ENCODE peak calls at places on chromosome 2, in eight cellular contexts. K is CD8-positive, alpha-beta T cell; B is Calu3; P is lung; E is uterus; S is B cell; C is neural progenitor cell; Q is astrocyte of the cerebellum. T is an unnamed sample.

GRCh38 chr2:127332335-127332734 is 38.4 kb upstream of the ERCC3 start:
- DNase-seq in B (no peak), S (no peak), E (no peak), P (no peak), C (no peak), Q (no peak), K (no peak), T (no peak)

GRCh38 chr2:86704482-86704971 is 15.6 kb upstream of the RMND5A start:
- DNase-seq in K (no peak), B (peak), E (peak), P (no peak), C (no peak), S (no peak), Q (peak), T (no peak)

GRCh38 chr2:129078548-129078947 is 759.9 kb upstream of the HS6ST1 start:
- DNase-seq in P (no peak), E (no peak), Q (no peak), S (no peak), C (no peak), K (no peak), B (no peak), T (no peak)

GRCh38 chr2:206736935-206737334 is 18.7 kb upstream of the DYTN start:
- DNase-seq in S (no peak), C (no peak), B (no peak), Q (no peak), E (no peak), P (no peak), K (no peak), T (no peak)

GRCh38 chr2:134668821-134669220 is 50.0 kb downstream of the TMEM163 start:
- DNase-seq in C (no peak), K (peak), E (no peak), B (no peak), Q (peak), S (peak), P (peak), T (peak)

GRCh38 chr2:74864728-74865722 is 31.1 kb downstream of the HK2 start:
- DNase-seq in P (no peak), K (no peak), Q (no peak), E (no peak), B (peak), S (no peak), C (no peak), T (no peak)

GRCh38 chr2:240603846-240604245 is 17.3 kb downstream of the CAPN10 start:
- DNase-seq in E (no peak), P (no peak), C (no peak), Q (no peak), S (no peak), B (no peak), K (no peak), T (no peak)

GRCh38 chr2:70312560-70312959 is 10.7 kb upstream of the FAM136A start:
- DNase-seq in S (no peak), E (no peak), C (no peak), K (no peak), Q (no peak), P (no peak), B (no peak), T (no peak)

GRCh38 chr2:9768388-9768787 is 74.9 kb upstream of the TAF1B start:
- DNase-seq in P (no peak), Q (no peak), K (no peak), B (no peak), S (no peak), E (no peak), C (peak), T (no peak)

DNA sequence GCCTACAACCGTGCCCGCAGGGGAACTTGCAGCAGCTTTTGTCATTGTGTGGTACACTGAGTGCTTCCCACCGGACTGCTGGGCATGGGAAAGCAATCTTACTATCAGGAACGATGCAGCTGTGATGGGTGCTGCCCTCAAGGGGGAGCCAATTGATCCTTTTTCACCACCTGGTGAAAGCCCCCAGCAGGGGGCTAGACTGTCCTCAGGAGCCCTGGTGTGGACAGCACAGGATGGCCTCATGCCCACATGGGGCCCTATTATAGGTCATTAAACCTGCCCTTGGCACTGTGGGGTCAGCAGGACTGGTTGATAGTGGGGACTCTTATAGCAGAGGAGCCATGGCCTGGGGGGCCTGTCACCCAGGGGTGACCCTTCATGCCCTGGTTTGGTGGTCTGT is 172.2 kb downstream of the GLI2 start:
- DNase-seq in K (no peak), S (no peak), B (no peak), Q (no peak), C (no peak), P (no peak), E (no peak), T (no peak)
- TF ChIP-seq CTCF in K (no peak), S (no peak), B (peak), Q (peak), C (no peak), P (no peak), E (no peak), T (no peak)

GRCh38 chr2:42960835-42961165 is 168.4 kb upstream of the HAAO start:
- DNase-seq in K (no peak), E (peak), Q (no peak), S (no peak), C (no peak), B (no peak), P (no peak), T (no peak)

GRCh38 chr2:42961948-42962347 is 169.6 kb upstream of the HAAO start:
- DNase-seq in Q (no peak), B (no peak), C (no peak), E (no peak), K (no peak), P (no peak), S (no peak), T (no peak)

GRCh38 chr2:42962521-42962953 is 170.2 kb upstream of the HAAO start:
- DNase-seq in S (no peak), K (no peak), E (no peak), C (no peak), B (no peak), P (no peak), Q (no peak), T (no peak)

GRCh38 chr2:42959993-42960834 is 167.8 kb upstream of the HAAO start:
- DNase-seq in P (no peak), C (no peak), E (no peak), B (no peak), K (no peak), S (no peak), Q (no peak), T (no peak)

DNA sequence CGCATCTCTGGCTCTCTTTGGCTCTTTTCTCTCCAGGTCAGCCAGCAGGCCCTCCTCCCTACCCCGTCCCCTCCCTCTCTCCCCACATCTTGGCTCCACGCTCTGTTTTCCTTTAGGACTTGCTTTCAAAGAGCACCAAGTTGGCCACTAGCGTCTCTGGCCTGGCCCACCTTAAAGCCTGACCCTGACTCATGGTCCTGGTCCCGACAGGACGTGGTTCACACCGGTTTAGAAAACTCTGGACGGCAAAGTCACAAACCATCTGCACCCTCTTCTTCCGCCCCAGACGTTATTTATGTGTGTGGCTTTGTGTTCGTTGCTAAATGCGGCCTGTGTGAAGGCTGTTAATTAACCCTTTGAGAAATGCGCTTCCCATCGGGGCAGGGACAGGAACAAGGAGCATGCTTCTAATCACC is 169.0 kb upstream of the HAAO start:
- DNase-seq in Q (no peak), S (no peak), P (peak), C (peak), B (no peak), E (peak), K (no peak), T (no peak)
- TF ChIP-seq CTCF in Q (no peak), S (no peak), P (no peak), C (no peak), B (no peak), E (no peak), K (no peak), T (no peak)

GRCh38 chr2:20187331-20187730 is 37.6 kb downstream of the SDC1 start:
- DNase-seq in Q (no peak), S (no peak), B (no peak), E (no peak), P (no peak), C (no peak), K (no peak), T (no peak)
- TF ChIP-seq CTCF in Q (no peak), S (no peak), B (no peak), E (no peak), P (no peak), C (no peak), K (no peak), T (no peak)

DNA sequence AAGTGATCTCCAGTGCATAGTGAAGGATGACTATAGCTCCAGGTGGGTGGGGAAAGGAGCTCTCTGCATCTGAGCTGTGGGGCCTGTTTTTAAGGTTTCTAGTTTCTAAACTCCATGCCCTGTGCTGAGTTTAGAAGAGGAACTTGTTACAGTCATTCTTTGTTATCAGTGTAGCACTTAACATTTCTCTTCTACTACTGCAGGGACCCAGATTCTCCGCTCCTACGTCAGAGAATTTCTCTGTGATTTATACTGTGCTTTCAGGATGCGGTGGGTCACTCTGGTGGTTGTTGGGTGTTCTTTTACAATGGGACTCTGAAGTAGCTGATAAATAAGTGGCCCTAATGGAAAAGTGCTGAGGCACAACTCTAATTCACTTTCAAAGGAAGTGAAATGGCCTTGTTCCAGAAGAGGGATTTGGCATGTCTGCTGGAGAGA is 122.0 kb downstream of the WDSUB1 start:
- DNase-seq in C (no peak), E (no peak), S (no peak), P (no peak), Q (no peak), B (no peak), K (no peak), T (no peak)
- TF ChIP-seq CTCF in C (no peak), E (no peak), S (no peak), P (no peak), Q (no peak), B (no peak), K (no peak), T (no peak)

DNA sequence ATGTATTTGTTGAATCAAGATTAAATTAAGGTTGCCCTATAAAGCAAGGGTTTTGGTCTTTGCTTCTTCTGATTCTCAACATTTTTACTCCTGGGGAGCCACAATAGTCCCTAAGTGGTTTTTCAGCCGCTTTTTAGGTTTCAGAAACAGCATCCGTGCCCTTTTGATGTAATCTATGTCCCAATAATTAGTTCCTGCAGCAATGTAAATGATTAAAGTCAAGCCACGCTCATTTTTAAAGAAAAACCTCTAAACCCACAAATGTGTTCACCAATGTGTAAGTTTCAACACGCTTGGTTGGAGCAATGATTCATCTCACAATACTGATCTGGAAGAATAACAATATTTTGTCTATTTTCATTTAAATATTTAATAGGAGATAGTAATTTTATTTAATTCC is 5.6 kb downstream of the ARL4C start:
- DNase-seq in B (no peak), K (no peak), Q (no peak), E (no peak), P (no peak), C (no peak), S (no peak), T (no peak)
- TF ChIP-seq CTCF in B (no peak), K (no peak), Q (no peak), E (no peak), P (no peak), C (no peak), S (no peak), T (no peak)

GRCh38 chr2:211709394-211709793 is 829.2 kb downstream of the ERBB4 start:
- DNase-seq in E (no peak), S (no peak), K (no peak), C (no peak), P (no peak), B (no peak), Q (no peak), T (no peak)
- TF ChIP-seq CTCF in E (no peak), S (no peak), K (no peak), C (no peak), P (no peak), B (no peak), Q (no peak), T (no peak)

GRCh38 chr2:236607471-236608307 is 38.1 kb downstream of the ACKR3 start:
- DNase-seq in S (peak), Q (peak), K (no peak), E (no peak), B (no peak), C (peak), P (no peak), T (no peak)
- TF ChIP-seq CTCF in S (no peak), Q (peak), K (no peak), E (no peak), B (no peak), C (peak), P (no peak), T (no peak)

DNA sequence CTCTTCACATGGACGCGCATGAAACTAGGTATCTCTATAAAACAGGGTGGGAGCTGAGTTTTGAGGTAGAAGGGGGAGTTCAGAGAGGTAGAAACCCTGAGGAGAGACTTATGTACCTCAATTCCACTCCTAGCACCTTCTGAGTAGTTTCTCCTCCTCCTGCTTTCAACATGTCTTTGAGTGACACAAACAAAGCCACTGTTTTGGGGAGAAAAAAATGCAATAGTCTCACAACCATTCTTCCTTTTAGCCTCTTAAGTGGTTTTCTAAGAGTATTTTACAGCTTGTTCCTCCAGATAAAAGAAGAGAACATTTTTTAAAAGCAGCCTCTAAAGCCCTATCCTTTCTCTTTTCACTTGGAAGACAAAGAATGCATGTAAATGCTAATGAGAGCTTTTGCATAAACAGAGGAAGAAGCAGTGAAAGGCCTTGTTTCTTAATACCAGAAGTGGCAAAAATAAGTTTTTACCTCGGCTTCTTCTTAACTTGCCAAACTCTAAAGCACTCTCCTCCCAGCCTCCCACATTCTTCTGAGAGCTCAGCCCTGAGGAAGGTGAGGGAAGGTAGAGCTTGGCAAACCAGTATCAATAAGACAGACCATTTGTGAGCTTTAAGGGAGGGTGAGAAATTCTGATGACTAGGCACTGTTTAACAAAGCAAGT is 1304.4 kb upstream of the ACVR2A start:
- DNase-seq in C (peak), K (no peak), E (no peak), B (no peak), S (no peak), P (no peak), Q (no peak), T (no peak)
- TF ChIP-seq CTCF in C (no peak), K (no peak), E (no peak), B (no peak), S (no peak), P (no peak), Q (no peak), T (no peak)